ENCODE peak calls at places on chromosome 12, in nine cellular contexts. Y is CD4-positive, CD25-positive, alpha-beta regulatory T cell; P is activated CD8-positive, alpha-beta memory T cell treated with anti-CD3 and anti-CD28 coated beads for 48 hours; Z is ELF-1; C is foreskin melanocyte; U is stimulated activated CD8-positive, alpha-beta memory T cell treated with anti-CD3 and anti-CD28 coated beads, Interleukin-12 subunit alpha, Interleukin-12 subunit beta, amount 100 ng/mL, for 1 hour; N is AG10803; M is dermis blood vessel endothelial cell; G is effector CD4-positive, alpha-beta T cell. V is an unnamed sample.

GRCh38 chr12:52244615-52244994 is 11.6 kb downstream of the KRT7 start:
- DNase-seq in M (no peak), P (no peak), G (no peak), U (no peak), Y (no peak), N (no peak), C (no peak), Z (no peak), V (no peak)

GRCh38 chr12:115023279-115023678 is 339.3 kb upstream of the TBX3 start:
- DNase-seq in U (no peak), P (no peak), M (no peak), G (no peak), Z (no peak), Y (no peak), C (no peak), N (peak), V (no peak)

GRCh38 chr12:29533815-29534489 is 36.5 kb upstream of the OVCH1 start:
- DNase-seq in M (no peak), Y (no peak), C (peak), U (no peak), G (no peak), N (no peak), Z (no peak), P (no peak), V (no peak)

GRCh38 chr12:12686925-12687324 is 9.1 kb downstream of the GPR19 start:
- DNase-seq in N (peak), Y (no peak), Z (no peak), C (no peak), G (no peak), P (no peak), U (no peak), M (no peak), V (no peak)

GRCh38 chr12:49662998-49663843 is 39.9 kb downstream of the PRPF40B start:
- DNase-seq in G (peak), Y (peak), N (peak), Z (peak), P (peak), U (peak), C (peak), M (peak), V (peak)

GRCh38 chr12:65823481-65824313 is 586 bp upstream of the HMGA2 start:
- DNase-seq in P (no peak), U (no peak), G (no peak), Y (no peak), Z (peak), M (peak), C (peak), N (no peak), V (no peak)

GRCh38 chr12:92032965-92033364 is 112.7 kb downstream of the BTG1 start:
- DNase-seq in U (no peak), G (no peak), Z (no peak), C (no peak), P (no peak), M (no peak), Y (no peak), N (no peak), V (no peak)

GRCh38 chr12:97046901-97047300 is 139.8 kb downstream of the NEDD1 start:
- DNase-seq in C (no peak), U (no peak), P (no peak), Z (no peak), N (no peak), Y (no peak), M (no peak), G (no peak), V (no peak)

GRCh38 chr12:26195250-26195640 is at the start of gene SSPN:
- DNase-seq in C (no peak), N (peak), M (peak), P (no peak), U (no peak), Z (peak), Y (no peak), G (no peak), V (no peak)

GRCh38 chr12:52323416-52324067 is 2.3 kb upstream of the KRT83 start:
- DNase-seq in Y (no peak), C (no peak), M (no peak), Z (no peak), N (no peak), P (no peak), U (no peak), G (no peak), V (no peak)

GRCh38 chr12:113007166-113007565 is 28.8 kb downstream of the OAS2 start:
- DNase-seq in C (peak), Y (no peak), N (peak), U (no peak), P (no peak), M (peak), Z (no peak), G (no peak), V (no peak)

GRCh38 chr12:60335765-60336164 is 739.9 kb downstream of the SLC16A7 start:
- DNase-seq in Z (no peak), N (peak), Y (no peak), G (no peak), C (no peak), U (no peak), M (peak), P (no peak), V (no peak)

GRCh38 chr12:77001181-77001758 is 64.1 kb downstream of the E2F7 start:
- DNase-seq in C (no peak), P (no peak), U (no peak), N (no peak), M (no peak), G (no peak), Y (no peak), Z (no peak), V (no peak)

GRCh38 chr12:105107176-105107496 is 395 bp upstream of the WASHC4 start:
- DNase-seq in G (no peak), M (peak), N (peak), Y (no peak), P (no peak), U (no peak), C (no peak), Z (no peak), V (no peak)

GRCh38 chr12:78898416-78898815 is 33.8 kb downstream of the SYT1 start:
- DNase-seq in Y (no peak), Z (no peak), U (no peak), P (no peak), C (no peak), N (peak), G (no peak), M (peak), V (no peak)

GRCh38 chr12:100539209-100539608 is 34.3 kb upstream of the GAS2L3 start:
- DNase-seq in P (no peak), C (peak), U (no peak), M (peak), Y (no peak), N (peak), Z (peak), G (no peak), V (no peak)

GRCh38 chr12:65881965-65882413 is 57.7 kb downstream of the HMGA2 start:
- DNase-seq in P (no peak), G (no peak), N (peak), M (peak), C (no peak), Y (no peak), Z (peak), U (no peak), V (no peak)

GRCh38 chr12:103392722-103393121 is 103.0 kb downstream of the C12orf42 start:
- DNase-seq in U (no peak), N (no peak), Z (no peak), M (no peak), Y (no peak), C (no peak), G (no peak), P (no peak), V (no peak)

GRCh38 chr12:126668538-126668937 is 1598.4 kb upstream of the TMEM132C start:
- DNase-seq in U (no peak), G (no peak), C (no peak), Z (no peak), M (no peak), Y (no peak), N (peak), P (no peak), V (no peak)

GRCh38 chr12:126210448-126210847 is 1145.2 kb downstream of the AACS start:
- DNase-seq in C (no peak), Y (no peak), G (no peak), Z (no peak), P (no peak), M (no peak), N (no peak), U (no peak), V (no peak)

GRCh38 chr12:80778005-80778541 is 61.4 kb downstream of the MYF5 start:
- DNase-seq in N (peak), U (no peak), P (no peak), Z (no peak), M (peak), Y (no peak), C (peak), G (no peak), V (no peak)

GRCh38 chr12:132397152-132397933 is 68.0 kb upstream of the GALNT9 start:
- DNase-seq in C (no peak), U (no peak), Z (no peak), G (no peak), Y (no peak), P (no peak), M (no peak), N (no peak), V (no peak)

GRCh38 chr12:109910969-109911348 is 10.9 kb downstream of the TCHP start:
- DNase-seq in U (no peak), C (peak), M (peak), G (no peak), N (peak), P (no peak), Y (no peak), Z (peak), V (no peak)

GRCh38 chr12:52907092-52907810 is 2.4 kb upstream of the KRT8 start:
- DNase-seq in M (peak), Z (peak), C (no peak), G (no peak), P (no peak), N (no peak), Y (no peak), U (no peak), V (no peak)

V was measured in effector memory CD4-positive, alpha-beta T cell.